ENCODE peak calls at places on chromosomes 5 and 9, in six cellular contexts. Z, R, P, N, J and G are unnamed samples.

GRCh38 chr9:91789941-91790340 is 160.1 kb downstream of the ROR2 start:
- DNase-seq in Z (no peak), R (no peak), P (no peak), N (no peak), J (no peak), G (no peak)

GRCh38 chr9:101668466-101668865 is 70.0 kb downstream of the GRIN3A start:
- DNase-seq in Z (no peak), R (no peak), P (no peak), N (no peak), J (no peak), G (no peak)

GRCh38 chr9:12708562-12709298 is 15.5 kb downstream of the TYRP1 start:
- DNase-seq in Z (no peak), R (peak; percentile 33), P (no peak), N (no peak), J (no peak), G (no peak)

GRCh38 chr9:107740088-107740980 is 250.8 kb upstream of the KLF4 start:
- DNase-seq in Z (peak; percentile 76), R (no peak), P (peak; percentile 84), N (no peak), J (no peak), G (peak; percentile 64)

GRCh38 chr5:128409401-128409800 is 128.6 kb downstream of the FBN2 start:
- DNase-seq in Z (no peak), R (no peak), P (no peak), N (no peak), J (no peak), G (no peak)

GRCh38 chr9:125674981-125675973 is 31.7 kb downstream of the MAPKAP1 start:
- DNase-seq in Z (no peak), R (peak; percentile 72), P (no peak), N (no peak), J (no peak), G (no peak)

GRCh38 chr5:139863855-139864558 is 68.4 kb downstream of the PSD2 start:
- DNase-seq in Z (peak; percentile 71), R (peak; percentile 49), P (no peak), N (peak; percentile 77), J (peak; percentile 74), G (peak; percentile 64)

GRCh38 chr5:80871541-80871961 is 88.6 kb upstream of the RASGRF2 start:
- DNase-seq in Z (no peak), R (peak; percentile 58), P (no peak), N (no peak), J (no peak), G (no peak)

GRCh38 chr5:90264930-90265857 is 144.4 kb downstream of the CETN3 start:
- DNase-seq in Z (peak; percentile 20), R (peak; percentile 63), P (no peak), N (peak; percentile 34), J (peak; percentile 44), G (peak; percentile 68)

GRCh38 chr9:116154976-116155699 is 1.5 kb downstream of the PAPPA start:
- DNase-seq in Z (peak; percentile 26), R (peak; percentile 77), P (no peak), N (no peak), J (no peak), G (no peak)
- TF ChIP-seq POLR2A in Z (no peak), R (no peak), P (no peak), N (no peak), J (no peak), G (no peak)

GRCh38 chr5:157544623-157544989 is 31.0 kb downstream of the ADAM19 start:
- DNase-seq in Z (no peak), R (no peak), P (no peak), N (no peak), J (no peak), G (no peak)

GRCh38 chr5:157542282-157542966 is 33.2 kb downstream of the ADAM19 start:
- DNase-seq in Z (no peak), R (no peak), P (no peak), N (no peak), J (no peak), G (no peak)

GRCh38 chr5:157541452-157542118 is 34.0 kb downstream of the ADAM19 start:
- DNase-seq in Z (no peak), R (no peak), P (no peak), N (no peak), J (no peak), G (no peak)

GRCh38 chr5:157545911-157546310 is 29.7 kb downstream of the ADAM19 start:
- DNase-seq in Z (no peak), R (no peak), P (no peak), N (no peak), J (no peak), G (no peak)

DNA sequence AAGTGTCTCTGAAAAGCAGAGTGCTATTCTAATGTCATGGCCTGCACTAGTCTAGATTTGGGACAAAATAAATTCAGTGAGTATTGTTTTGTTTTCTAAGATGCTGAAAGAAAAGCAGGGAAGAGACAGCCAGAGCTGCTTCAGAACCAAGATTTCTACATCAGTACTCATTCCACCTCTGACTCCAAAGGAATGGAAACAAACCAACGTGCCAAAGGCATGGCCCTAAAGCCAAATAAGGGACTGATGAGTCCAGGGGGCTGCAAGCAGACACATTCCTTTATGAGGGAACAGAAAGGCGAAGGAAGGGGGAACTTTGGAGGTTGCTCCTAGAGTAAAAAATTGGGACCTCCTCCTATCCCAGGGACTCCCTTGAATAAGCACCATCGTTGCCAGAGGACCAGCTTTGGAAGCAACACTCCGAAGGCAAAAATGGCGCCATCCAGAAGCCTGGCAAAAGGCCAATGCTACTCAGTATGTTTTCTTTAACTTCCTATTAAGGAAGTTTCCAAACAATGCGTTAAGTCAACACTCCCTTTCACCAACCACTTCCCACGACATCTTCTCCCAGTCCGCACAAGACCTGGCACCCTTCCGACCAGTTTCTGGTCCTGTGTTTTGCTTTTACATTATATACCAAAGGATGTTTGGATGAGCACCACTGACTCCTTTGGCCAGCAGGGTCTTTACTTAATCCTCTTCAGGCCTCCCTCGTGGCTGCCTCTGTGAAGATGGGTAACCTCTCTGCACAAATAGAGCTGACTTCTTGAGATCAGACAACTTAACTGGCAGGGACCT is 31.6 kb downstream of the ADAM19 start:
- DNase-seq in Z (peak; percentile 61), R (no peak), P (no peak), N (no peak), J (no peak), G (no peak)
- TF ChIP-seq CTCF in Z (no peak), R (no peak), P (no peak), N (no peak), J (no peak), G (no peak)

DNA sequence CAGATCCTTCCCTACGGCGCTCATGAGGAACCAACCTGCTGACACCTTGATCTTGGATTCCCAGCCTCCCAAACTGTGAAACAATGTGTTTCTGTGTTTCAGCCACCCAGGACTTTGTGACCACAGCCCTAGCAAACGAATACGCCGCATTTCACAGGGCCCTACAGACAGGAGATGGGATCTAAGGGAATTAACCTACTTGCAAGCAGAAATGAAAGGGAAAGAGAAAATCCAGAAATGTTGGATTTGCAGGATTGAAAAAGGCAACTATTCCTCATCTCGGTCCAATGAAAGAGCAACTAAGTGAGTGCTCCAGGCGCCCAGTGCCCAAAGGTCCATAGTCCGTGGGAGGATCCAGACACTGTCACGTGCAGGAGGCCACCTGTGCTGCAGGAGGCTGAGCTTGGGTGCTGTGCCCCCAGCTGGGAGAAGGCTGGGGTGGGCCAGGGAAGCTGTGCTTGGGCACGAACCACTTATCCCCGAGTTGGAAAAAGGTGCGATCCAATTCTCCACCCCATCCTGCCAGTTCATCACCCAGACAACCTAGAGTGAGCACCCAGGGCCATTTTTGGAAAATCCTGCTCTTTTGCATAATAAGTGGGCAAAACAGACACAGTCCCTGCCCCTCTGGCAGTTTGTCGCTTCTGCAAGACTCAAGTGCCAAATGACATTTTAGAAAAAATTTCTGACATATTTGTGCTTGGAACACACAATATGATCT is 177.9 kb downstream of the C9orf50 start:
- DNase-seq in Z (no peak), R (no peak), P (no peak), N (no peak), J (no peak), G (no peak)
- TF ChIP-seq EP300 in Z (no peak), R (no peak), P (no peak), N (no peak), J (no peak), G (no peak)

GRCh38 chr9:128163027-128163515 is 3.0 kb downstream of the BBLN start:
- DNase-seq in Z (no peak), R (no peak), P (no peak), N (no peak), J (no peak), G (no peak)

GRCh38 chr9:128160603-128160987 is 530 bp downstream of the BBLN start:
- DNase-seq in Z (no peak), R (no peak), P (no peak), N (peak; percentile 83), J (no peak), G (no peak)

GRCh38 chr9:128164332-128164885 is 4.3 kb downstream of the BBLN start:
- DNase-seq in Z (no peak), R (no peak), P (no peak), N (no peak), J (no peak), G (no peak)

GRCh38 chr9:128163523-128164331 is 3.7 kb downstream of the BBLN start:
- DNase-seq in Z (no peak), R (no peak), P (no peak), N (no peak), J (no peak), G (no peak)

GRCh38 chr9:128162215-128163026 is 2.4 kb downstream of the BBLN start:
- DNase-seq in Z (no peak), R (no peak), P (no peak), N (no peak), J (no peak), G (no peak)
- TF ChIP-seq POLR2A in Z (no peak), R (no peak), P (no peak), N (no peak), J (no peak), G (no peak)

GRCh38 chr5:74684900-74685851 is at the start of gene HEXB:
- DNase-seq in Z (peak; percentile 88), R (peak; percentile 82), P (peak; percentile 95), N (peak; percentile 91), J (peak; percentile 94), G (peak; percentile 84)
- TF ChIP-seq CTCF in Z (no peak), R (no peak), P (no peak), N (peak; percentile 40), J (no peak), G (no peak)

DNA sequence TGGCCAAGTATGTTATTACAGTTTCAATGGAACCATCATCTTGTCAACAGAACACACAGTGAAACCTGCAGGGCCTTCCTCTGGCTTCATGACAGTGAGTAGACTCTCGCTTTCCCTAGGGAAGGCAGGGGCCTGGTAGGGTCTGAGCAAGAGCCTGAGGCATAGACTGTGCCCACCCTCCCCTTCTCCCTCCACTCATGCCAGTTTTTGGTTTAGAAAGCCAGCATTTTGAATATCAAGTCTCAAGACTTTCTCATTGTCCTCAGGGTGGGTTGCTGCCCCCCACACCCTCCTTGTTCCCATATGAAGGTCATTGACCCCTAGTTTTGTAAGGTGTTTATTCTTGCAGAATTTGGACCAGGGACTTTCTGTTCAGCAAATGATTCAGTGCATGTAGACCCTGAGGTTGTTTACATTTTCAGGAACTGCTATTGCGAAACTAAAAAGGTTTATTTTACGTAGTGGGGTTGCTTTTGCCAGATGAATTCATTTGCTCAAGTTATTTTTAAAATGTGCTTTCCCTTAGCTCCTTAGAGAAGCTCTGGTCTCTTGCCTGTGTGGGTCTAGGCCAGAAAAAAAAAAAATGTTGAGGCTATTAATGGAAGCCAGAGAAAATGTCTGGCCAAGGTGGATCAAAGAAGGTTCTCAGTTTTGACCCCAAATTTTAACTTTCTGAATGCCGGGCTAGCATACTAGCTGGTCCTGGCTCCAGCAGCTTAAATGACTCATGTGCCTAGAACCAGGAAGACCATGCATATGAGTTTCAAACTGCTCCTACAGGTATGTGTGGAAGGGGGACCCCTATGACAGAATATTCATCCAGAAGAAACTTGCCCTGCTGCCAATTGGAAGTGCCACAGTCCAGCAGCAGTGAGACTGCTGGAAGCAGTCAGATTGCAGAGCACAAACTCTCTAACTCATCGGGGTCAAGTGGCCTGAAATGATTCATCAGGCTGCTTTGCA is 10.1 kb upstream of the MOB3B start:
- DNase-seq in Z (peak; percentile 58), R (peak; percentile 42), P (no peak), N (no peak), J (no peak), G (peak; percentile 45)
- TF ChIP-seq EP300 in Z (peak; percentile 70), R (peak; percentile 63), P (peak; percentile 92), N (no peak), J (peak; percentile 82), G (peak; percentile 94)